ENCODE peak calls at places on chromosome 9, in four cellular contexts. U is K562, T is IMR-90, S is sigmoid colon. X is an unnamed sample.
A peak's percentile ranks its signal among the peaks of the same experiment; 100 is the strongest.

GRCh38 chr9:94533155-94533554 is 21.7 kb upstream of the PCAT7 start:
- DNase-seq in U (no peak), S (no peak), T (no peak), X (no peak)

GRCh38 chr9:130513094-130513493 is 66.3 kb upstream of the FUBP3 start:
- DNase-seq in T (no peak), S (no peak), U (no peak), X (no peak)

GRCh38 chr9:22117511-22118388 is 108.6 kb upstream of the CDKN2B start:
- DNase-seq in S (no peak), T (peak; percentile 83), U (no peak), X (no peak)

GRCh38 chr9:130905902-130906726 is 9.5 kb upstream of the QRFP start:
- DNase-seq in U (peak; percentile 65), T (no peak), S (no peak), X (no peak)

GRCh38 chr9:96222132-96222531 is 79.8 kb downstream of the HSD17B3 start:
- DNase-seq in T (no peak), S (peak; percentile 6), U (peak; percentile 48), X (no peak)

GRCh38 chr9:131719262-131719908 is 20.5 kb downstream of the RAPGEF1 start:
- DNase-seq in U (no peak), S (no peak), T (no peak), X (no peak)

GRCh38 chr9:124658165-124659017 is 112.7 kb downstream of the NR6A1 start:
- DNase-seq in S (peak; percentile 73), U (peak; percentile 80), T (peak; percentile 97), X (peak; percentile 4)

GRCh38 chr9:68802525-68803015 is 97.5 kb downstream of the PIP5K1B start:
- DNase-seq in S (no peak), T (no peak), U (no peak), X (no peak)

GRCh38 chr9:90099262-90099982 is 494.6 kb downstream of the GADD45G start:
- DNase-seq in T (peak; percentile 13), S (no peak), U (no peak), X (no peak)

GRCh38 chr9:124285903-124286291 is 28.1 kb downstream of the NEK6 start:
- DNase-seq in S (peak; percentile 95), T (peak; percentile 99), U (peak; percentile 36), X (no peak)

GRCh38 chr9:130692365-130692764 is 1.2 kb upstream of the EXOSC2 start:
- DNase-seq in S (no peak), T (no peak), U (no peak), X (no peak)

GRCh38 chr9:976258-976804 is at the start of gene DMRT3:
- DNase-seq in U (no peak), S (no peak), T (no peak), X (no peak)

GRCh38 chr9:107739601-107740082 is 250.1 kb upstream of the KLF4 start:
- DNase-seq in S (peak; percentile 74), T (peak; percentile 15), U (no peak), X (no peak)

GRCh38 chr9:97397220-97397619 is 14.7 kb upstream of the TDRD7 start:
- DNase-seq in U (no peak), T (no peak), S (no peak), X (no peak)

GRCh38 chr9:109213300-109214121 is 46.5 kb upstream of the FRRS1L start:
- DNase-seq in S (no peak), T (no peak), U (no peak), X (no peak)

GRCh38 chr9:7358876-7359275 is 440.7 kb downstream of the DMAC1 start:
- DNase-seq in S (no peak), T (no peak), U (no peak), X (no peak)

DNA sequence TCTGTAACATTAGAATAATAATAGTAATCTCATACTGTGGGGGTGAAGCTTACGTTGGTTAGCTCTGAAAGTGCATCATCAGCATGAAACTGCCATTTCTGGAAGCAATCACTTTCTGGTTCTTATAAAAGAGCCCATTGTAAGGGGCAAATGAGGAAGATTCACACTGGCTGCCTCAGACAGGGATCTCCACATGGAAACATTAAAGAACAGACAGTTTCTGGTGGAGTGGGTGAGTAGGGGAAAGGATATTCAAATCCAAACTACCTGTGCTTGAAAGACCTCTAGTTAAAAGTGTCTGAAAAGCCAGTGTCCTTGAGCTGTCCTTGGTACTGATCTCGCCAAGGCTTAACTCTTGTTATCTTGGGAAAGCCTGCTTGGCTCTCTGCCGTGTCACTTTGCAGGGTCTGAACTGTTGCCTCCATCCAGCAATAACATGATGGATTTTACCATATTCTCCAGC is 19.1 kb upstream of the SLC31A2 start:
- DNase-seq in T (peak; percentile 37), U (no peak), S (no peak), X (no peak)
- H3K27ac ChIP-seq in T (no peak overlapping the region), U (no peak overlapping the region), S (no peak overlapping the region), X (no peak overlapping the region)

DNA sequence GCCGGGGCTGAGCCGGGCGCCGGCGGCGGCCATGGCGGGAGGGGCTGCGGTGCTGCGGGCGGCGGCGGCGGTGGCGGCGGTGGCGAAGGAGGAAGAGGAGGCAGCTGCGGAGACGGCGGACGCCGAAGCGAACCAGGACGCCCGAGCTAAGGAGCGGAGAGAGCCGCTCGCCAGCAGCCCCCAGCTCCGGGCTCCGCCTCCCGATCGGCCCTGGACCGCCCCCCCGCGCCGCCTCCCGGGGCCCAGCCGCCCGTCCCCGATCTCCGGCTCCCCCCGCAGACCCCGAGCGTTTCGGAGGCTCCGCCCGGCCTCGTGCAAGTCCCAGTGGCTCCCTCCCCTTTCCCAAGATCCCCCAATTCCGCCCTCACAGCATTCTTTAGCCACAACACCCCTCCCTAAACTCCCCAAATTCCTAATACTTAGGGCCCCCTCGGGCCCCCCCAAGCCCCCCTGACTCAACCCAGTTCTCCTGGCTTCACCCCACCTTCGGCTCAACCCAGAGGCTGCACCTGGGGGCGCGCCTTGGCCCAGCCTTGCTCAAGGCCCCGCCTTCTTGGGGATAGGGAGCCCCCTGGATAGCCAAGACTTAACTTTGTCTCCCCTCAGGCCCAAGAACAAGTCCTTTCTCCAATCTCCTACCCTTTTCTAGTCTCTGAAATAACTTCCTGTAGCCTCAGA is at the start of gene ASTN2:
- DNase-seq in U (no peak), T (no peak), S (no peak), X (no peak)
- H3K27me3 ChIP-seq in U (no peaks in the 10 kb centered on the region), T (peaks cover 34% of the 10 kb centered on the region), S (peaks cover 33% of the 10 kb centered on the region), X (peaks cover 47% of the 10 kb centered on the region)

DNA sequence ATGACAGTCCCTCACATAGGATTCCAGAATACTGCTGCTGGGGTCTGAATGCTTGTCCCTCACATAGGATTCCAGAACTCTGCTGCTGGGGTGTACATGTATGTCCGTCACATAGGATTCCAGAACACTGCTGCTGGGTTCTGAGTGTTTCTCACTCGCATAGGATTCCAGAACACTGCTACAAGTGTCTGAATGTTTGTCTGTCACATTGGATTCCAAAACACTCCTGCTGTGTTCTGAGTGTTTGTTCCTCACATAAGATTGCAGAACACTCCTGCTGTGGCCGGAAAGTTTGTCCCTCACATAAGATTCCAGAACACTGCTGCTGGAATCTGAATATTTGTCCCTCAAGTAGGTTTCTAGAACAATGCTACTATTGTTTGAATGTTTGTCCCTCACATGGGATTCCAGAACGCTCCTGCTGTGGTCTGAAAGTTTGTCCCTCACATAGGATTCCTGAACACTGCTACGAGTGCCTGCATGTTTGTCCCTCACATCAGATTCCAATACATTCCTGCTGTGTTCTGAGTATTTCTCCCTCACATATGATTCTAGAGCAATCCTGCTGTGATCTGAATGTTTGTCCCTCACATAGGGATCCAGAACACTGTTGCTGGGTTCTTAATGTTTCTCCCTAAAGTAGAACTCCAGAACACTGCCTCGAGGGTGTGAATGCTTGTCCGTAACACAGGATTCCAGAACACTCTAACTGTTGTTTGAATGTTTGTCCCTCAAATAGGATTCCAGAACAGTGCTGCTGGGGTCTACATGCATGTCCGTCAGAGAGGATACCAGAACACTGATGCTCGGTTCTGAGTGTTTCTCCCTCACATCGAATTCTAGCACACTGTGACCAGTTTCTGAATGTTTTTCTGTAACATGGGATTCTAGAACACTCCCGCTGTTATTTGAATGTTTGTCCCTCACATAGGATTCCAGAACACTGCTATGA is 200.4 kb downstream of the FOXD4L6 start:
- DNase-seq in T (no peak), S (no peak), U (no peak), X (no peak)
- H3K9me3 ChIP-seq in T (peaks cover 58% of the 10 kb centered on the region), S (peaks cover 74% of the 10 kb centered on the region), U (peaks cover 12% of the 10 kb centered on the region), X (peaks cover 80% of the 10 kb centered on the region)

GRCh38 chr9:91144782-91145181 is 216.9 kb downstream of the AUH start:
- DNase-seq in T (peak; percentile 71), S (no peak), U (no peak), X (no peak)

GRCh38 chr9:91145496-91145895 is 216.2 kb downstream of the AUH start:
- DNase-seq in T (no peak), U (no peak), S (no peak), X (no peak)

GRCh38 chr9:91141407-91141973 is 220.2 kb downstream of the AUH start:
- DNase-seq in U (no peak), S (no peak), T (no peak), X (no peak)

GRCh38 chr9:91143642-91144041 is 218.1 kb downstream of the AUH start:
- DNase-seq in U (no peak), S (no peak), T (no peak), X (no peak)

DNA sequence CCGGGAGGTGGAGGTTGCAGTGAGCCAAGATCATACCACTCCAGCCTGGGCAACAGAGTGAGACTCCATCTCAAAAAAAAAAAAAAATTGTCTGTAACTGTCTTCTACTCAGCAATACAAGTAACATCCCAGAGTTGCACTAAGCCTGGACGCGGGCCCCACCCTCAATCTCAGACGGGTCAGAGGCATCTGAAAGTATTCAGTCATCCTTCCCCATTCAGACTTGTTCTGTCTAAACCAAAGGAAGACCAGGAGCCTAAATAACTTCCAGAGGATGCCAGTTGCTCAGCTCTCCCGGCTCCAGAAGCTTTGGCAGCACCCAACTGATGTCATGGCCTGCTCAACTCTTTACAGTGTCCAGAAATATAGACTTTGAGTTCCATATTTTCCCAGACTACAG is 218.6 kb downstream of the AUH start:
- DNase-seq in U (no peak), S (no peak), T (no peak), X (no peak)
- H3K27ac ChIP-seq in U (no peak overlapping the region), S (no peak overlapping the region), T (no peak overlapping the region), X (no peak overlapping the region)

GRCh38 chr9:32828861-32829260 is 45.5 kb downstream of the TMEM215 start:
- DNase-seq in T (no peak), S (no peak), U (no peak), X (no peak)
- H3K27me3 ChIP-seq in T (no peaks in the 10 kb centered on the region), S (no peaks in the 10 kb centered on the region), U (no peaks in the 10 kb centered on the region), X (no peaks in the 10 kb centered on the region)

DNA sequence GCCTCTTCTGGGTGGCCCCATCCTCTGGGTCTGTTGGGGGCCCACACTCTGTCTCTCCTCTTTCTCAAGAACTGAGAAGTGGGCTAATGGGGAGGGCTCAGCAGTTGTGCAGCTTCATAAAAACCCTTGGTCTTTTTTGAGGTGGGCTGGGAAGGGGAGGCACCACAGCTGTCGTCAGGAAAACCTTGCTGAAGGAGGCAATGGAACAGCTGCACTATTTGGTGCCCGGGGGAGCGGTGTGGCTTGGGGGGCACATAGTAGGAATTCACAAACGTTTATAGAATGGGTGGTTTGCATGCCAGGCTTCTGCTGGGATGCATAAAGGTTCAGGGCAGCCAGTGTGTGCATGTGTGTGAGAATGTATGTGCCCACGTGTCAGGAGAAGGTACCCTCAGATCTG is 3.2 kb upstream of the IER5L start:
- DNase-seq in T (no peak), S (no peak), U (no peak), X (no peak)
- H3K9me3 ChIP-seq in T (no peaks in the 10 kb centered on the region), S (no peaks in the 10 kb centered on the region), U (no peaks in the 10 kb centered on the region), X (no peaks in the 10 kb centered on the region)

GRCh38 chr9:134126373-134126772 is 9.5 kb upstream of the WDR5 start:
- DNase-seq in U (no peak), T (no peak), S (no peak), X (no peak)
- H3K27ac ChIP-seq in U (no peak overlapping the region), T (no peak overlapping the region), S (no peak overlapping the region), X (no peak overlapping the region)

X was measured in CD4-positive, alpha-beta T cell.